ENCODE peak calls at places on chromosomes 3 and 15, in five cellular contexts. X, Q, T, R and E are unnamed samples.

GRCh38 chr3:100040446-100040845 is 73.9 kb downstream of the FILIP1L start:
- DNase-seq in X (peak), Q (no peak), T (no peak), R (peak), E (no peak)

GRCh38 chr3:195873281-195873887 is 35.0 kb downstream of the TNK2 start:
- DNase-seq in X (no peak), Q (no peak), T (peak), R (no peak), E (no peak)

GRCh38 chr15:44034334-44034733 is 160.7 kb downstream of the FRMD5 start:
- DNase-seq in X (no peak), Q (no peak), T (no peak), R (peak), E (no peak)

GRCh38 chr3:187012609-187013051 is 82.3 kb downstream of the ST6GAL1 start:
- DNase-seq in X (no peak), Q (no peak), T (no peak), R (no peak), E (no peak)

GRCh38 chr15:64596701-64597468 is 136.5 kb downstream of the ZNF609 start:
- DNase-seq in X (peak), Q (peak), T (no peak), R (peak), E (peak)

GRCh38 chr15:67741313-67741712 is 84.0 kb upstream of the SKOR1 start:
- DNase-seq in X (no peak), Q (no peak), T (no peak), R (peak), E (no peak)

GRCh38 chr3:13042127-13042931 is 30.9 kb downstream of the IQSEC1 start:
- DNase-seq in X (no peak), Q (no peak), T (no peak), R (no peak), E (no peak)

GRCh38 chr15:81029416-81030367 is 29.0 kb downstream of the TLNRD1 start:
- DNase-seq in X (peak), Q (no peak), T (no peak), R (peak), E (no peak)

GRCh38 chr3:148796799-148797198 is 30.8 kb upstream of the CPB1 start:
- DNase-seq in X (no peak), Q (no peak), T (no peak), R (no peak), E (no peak)

GRCh38 chr15:90343391-90343790 is 8.7 kb upstream of the ZNF774 start:
- DNase-seq in X (peak), Q (no peak), T (peak), R (peak), E (no peak)

GRCh38 chr3:187104956-187105355 is 34.3 kb downstream of the RPL39L start:
- DNase-seq in X (no peak), Q (no peak), T (no peak), R (peak), E (no peak)

GRCh38 chr15:29045717-29046116 is 159.9 kb downstream of the APBA2 start:
- DNase-seq in X (peak), Q (no peak), T (no peak), R (peak), E (no peak)

GRCh38 chr3:169668081-169668956 is 4.8 kb upstream of the MECOM start:
- DNase-seq in X (no peak), Q (peak), T (peak), R (peak), E (no peak)

GRCh38 chr15:49473031-49473430 is 50.0 kb downstream of the FGF7 start:
- DNase-seq in X (peak), Q (no peak), T (no peak), R (peak), E (no peak)

GRCh38 chr3:69558912-69559311 is 173.0 kb upstream of the FRMD4B start:
- DNase-seq in X (no peak), Q (no peak), T (no peak), R (peak), E (no peak)

GRCh38 chr3:174276826-174277225 is 582.3 kb upstream of the NAALADL2 start:
- DNase-seq in X (no peak), Q (no peak), T (no peak), R (no peak), E (no peak)

GRCh38 chr15:93948728-93949127 is 282.6 kb upstream of the MCTP2 start:
- DNase-seq in X (no peak), Q (no peak), T (no peak), R (no peak), E (no peak)

GRCh38 chr3:161372321-161373260 is 1.3 kb upstream of the SPTSSB start:
- DNase-seq in X (no peak), Q (peak), T (peak), R (peak), E (peak)

GRCh38 chr15:55990986-55991385 is 2.4 kb downstream of the NEDD4 start:
- DNase-seq in X (no peak), Q (no peak), T (no peak), R (peak), E (no peak)

GRCh38 chr3:64361962-64362735 is 136.9 kb upstream of the PRICKLE2 start:
- DNase-seq in X (no peak), Q (no peak), T (no peak), R (peak), E (no peak)

GRCh38 chr3:38916706-38917105 is 100.7 kb upstream of the SCN10A start:
- DNase-seq in X (no peak), Q (no peak), T (no peak), R (peak), E (no peak)

GRCh38 chr3:145678401-145678800 is 482.6 kb downstream of the PLOD2 start:
- DNase-seq in X (peak), Q (no peak), T (no peak), R (peak), E (no peak)

GRCh38 chr15:74776851-74777768 is 4.8 kb upstream of the CSK start:
- DNase-seq in X (no peak), Q (no peak), T (no peak), R (peak), E (no peak)

GRCh38 chr15:70566989-70567388 is 196.4 kb downstream of the UACA start:
- DNase-seq in X (no peak), Q (peak), T (no peak), R (no peak), E (no peak)

GRCh38 chr3:45985532-45986302 is 9.9 kb downstream of the FYCO1 start:
- DNase-seq in X (no peak), Q (no peak), T (no peak), R (peak), E (no peak)

GRCh38 chr3:194265505-194265892 is 85.6 kb downstream of the CPN2 start:
- DNase-seq in X (peak), Q (peak), T (peak), R (peak), E (no peak)

GRCh38 chr15:47570044-47570443 is 147.3 kb upstream of the SEMA6D start:
- DNase-seq in X (no peak), Q (no peak), T (no peak), R (no peak), E (no peak)

GRCh38 chr3:64022451-64023186 is 675 bp downstream of the PSMD6 start:
- DNase-seq in X (no peak), Q (no peak), T (no peak), R (peak), E (no peak)

GRCh38 chr15:67144609-67145306 is 79.4 kb downstream of the SMAD3 start:
- DNase-seq in X (peak), Q (no peak), T (no peak), R (peak), E (no peak)

GRCh38 chr15:65212097-65212496 is 824 bp upstream of the CILP start:
- DNase-seq in X (peak), Q (no peak), T (no peak), R (peak), E (no peak)

GRCh38 chr3:147838650-147839049 is 429.5 kb downstream of the ZIC1 start:
- DNase-seq in X (peak), Q (no peak), T (no peak), R (peak), E (no peak)

GRCh38 chr15:46304320-46304719 is 669.5 kb downstream of the SQOR start:
- DNase-seq in X (no peak), Q (no peak), T (no peak), R (peak), E (no peak)

GRCh38 chr15:57079446-57079845 is 161.0 kb downstream of the TCF12 start:
- DNase-seq in X (no peak), Q (no peak), T (no peak), R (no peak), E (no peak)

GRCh38 chr15:67120839-67121540 is 55.6 kb downstream of the SMAD3 start:
- DNase-seq in X (peak), Q (no peak), T (peak), R (peak), E (peak)